ENCODE peak calls at places on chromosomes 7 and 10, in six cellular contexts. M is NCI-H1105 treated with DMSO at 0.1 percent for 48 hours; I is endothelial cell; V is astrocyte of the hippocampus; J is CD8-positive, alpha-beta memory T cell; O is GM04504. T is an unnamed sample.

GRCh38 chr7:74672343-74672915 is 14.9 kb downstream of the GTF2I start:
- DNase-seq in M (no peak), I (no peak), V (no peak), J (no peak), O (no peak), T (no peak)

GRCh38 chr7:65938336-65938895 is 43.6 kb downstream of the GUSB start:
- DNase-seq in M (no peak), I (no peak), V (peak; percentile 13), J (no peak), O (no peak), T (no peak)

GRCh38 chr7:32905175-32905662 is 13.7 kb upstream of the KBTBD2 start:
- DNase-seq in M (no peak), I (peak; percentile 60), V (peak; percentile 81), J (peak; percentile 56), O (peak; percentile 91), T (peak; percentile 29)

GRCh38 chr10:22341190-22341935 is 3.9 kb upstream of the SPAG6 start:
- DNase-seq in M (no peak), I (no peak), V (no peak), J (no peak), O (no peak), T (peak; percentile 37)

GRCh38 chr10:69872326-69872725 is 70.6 kb downstream of the COL13A1 start:
- DNase-seq in M (no peak), I (no peak), V (no peak), J (no peak), O (no peak), T (no peak)

GRCh38 chr10:47243791-47244190 is 56.2 kb upstream of the GDF10 start:
- DNase-seq in M (no peak), I (no peak), V (no peak), J (no peak), O (no peak), T (peak; percentile 42)

GRCh38 chr10:45420453-45421192 is 46.6 kb downstream of the ALOX5 start:
- DNase-seq in M (peak; percentile 91), I (no peak), V (peak; percentile 90), J (peak; percentile 26), O (peak; percentile 8), T (no peak)

GRCh38 chr10:62426600-62426999 is 52.4 kb downstream of the ZNF365 start:
- DNase-seq in M (no peak), I (no peak), V (no peak), J (no peak), O (no peak), T (no peak)

GRCh38 chr10:14648042-14648765 is 126.5 kb downstream of the FAM107B start:
- DNase-seq in M (peak; percentile 86), I (peak; percentile 60), V (peak; percentile 84), J (peak; percentile 52), O (peak; percentile 17), T (peak; percentile 48)

GRCh38 chr7:142338633-142339501 is 81.0 kb upstream of the PRSS58 start:
- DNase-seq in M (peak; percentile 5), I (peak; percentile 74), V (peak; percentile 31), J (no peak), O (peak; percentile 19), T (peak; percentile 88)

GRCh38 chr10:132229834-132230556 is 43.2 kb downstream of the DPYSL4 start:
- DNase-seq in M (no peak), I (no peak), V (no peak), J (no peak), O (no peak), T (no peak)

GRCh38 chr7:135911091-135911490 is 66.1 kb downstream of the MTPN start:
- DNase-seq in M (no peak), I (no peak), V (peak; percentile 8), J (no peak), O (no peak), T (peak; percentile 25)

GRCh38 chr7:34011711-34012110 is 106.4 kb downstream of the BMPER start:
- DNase-seq in M (no peak), I (no peak), V (no peak), J (no peak), O (no peak), T (no peak)

GRCh38 chr7:66353547-66353946 is 148.4 kb downstream of the TPST1 start:
- DNase-seq in M (no peak), I (no peak), V (no peak), J (no peak), O (peak; percentile 50), T (no peak)

GRCh38 chr10:100781145-100781665 is 35.8 kb downstream of the PAX2 start:
- DNase-seq in M (no peak), I (no peak), V (no peak), J (no peak), O (no peak), T (no peak)

GRCh38 chr7:103679156-103680132 is 233.4 kb upstream of the SLC26A5 start:
- DNase-seq in M (no peak), I (no peak), V (peak; percentile 12), J (no peak), O (no peak), T (no peak)

GRCh38 chr7:29596593-29597178 is 33.1 kb downstream of the PRR15 start:
- DNase-seq in M (no peak), I (no peak), V (no peak), J (no peak), O (no peak), T (no peak)

GRCh38 chr7:22121702-22122474 is 176.2 kb upstream of the CDCA7L start:
- DNase-seq in M (no peak), I (peak; percentile 21), V (no peak), J (no peak), O (no peak), T (no peak)

GRCh38 chr7:74097937-74098614 is 14.5 kb downstream of the LIMK1 start:
- DNase-seq in M (no peak), I (no peak), V (peak; percentile 96), J (no peak), O (peak; percentile 97), T (no peak)

GRCh38 chr7:23863209-23863798 is 153.3 kb downstream of the STK31 start:
- DNase-seq in M (peak; percentile 59), I (no peak), V (peak; percentile 66), J (no peak), O (peak; percentile 11), T (no peak)

GRCh38 chr10:113666682-113667252 is 2.9 kb upstream of the NRAP start:
- DNase-seq in M (no peak), I (no peak), V (peak; percentile 30), J (no peak), O (no peak), T (no peak)

GRCh38 chr10:3622845-3623621 is 162.0 kb downstream of the KLF6 start:
- DNase-seq in M (no peak), I (no peak), V (no peak), J (no peak), O (no peak), T (no peak)

GRCh38 chr10:50576245-50576815 is 47.4 kb downstream of the SGMS1 start:
- DNase-seq in M (no peak), I (no peak), V (peak; percentile 60), J (no peak), O (no peak), T (no peak)

GRCh38 chr7:104807676-104808075 is 206.3 kb upstream of the KMT2E start:
- DNase-seq in M (no peak), I (no peak), V (no peak), J (no peak), O (no peak), T (no peak)

T was measured in glutamatergic neuron.